ENCODE peak calls at places on chromosomes 12 and 14, in seven cellular contexts. O, R, D, P, U, I and V are unnamed samples.

GRCh38 chr14:74429991-74430390 is 4.0 kb upstream of the SYNDIG1L start:
- DNase-seq in O (no peak), I (no peak), U (no peak), R (no peak), D (no peak), P (no peak), V (no peak)

GRCh38 chr12:46858368-46858767 is 32.6 kb upstream of the SLC38A4 start:
- DNase-seq in U (no peak), D (no peak), P (no peak), O (no peak), R (no peak), I (no peak), V (no peak)

GRCh38 chr12:129984097-129984496 is 80.3 kb upstream of the TMEM132D start:
- DNase-seq in O (no peak), D (no peak), U (no peak), P (no peak), I (no peak), R (no peak), V (no peak)

GRCh38 chr12:104747956-104748355 is 210.1 kb downstream of the SLC41A2 start:
- DNase-seq in O (no peak), P (no peak), R (no peak), U (no peak), D (no peak), I (no peak), V (no peak)

GRCh38 chr14:50832935-50833607 is 2.1 kb upstream of the NIN start:
- DNase-seq in U (no peak), D (no peak), O (no peak), R (no peak), I (no peak), P (no peak), V (no peak)

GRCh38 chr12:55906056-55906455 is 21.6 kb downstream of the PYM1 start:
- DNase-seq in D (no peak), R (no peak), I (no peak), O (no peak), P (peak), U (no peak), V (no peak)

GRCh38 chr12:57008113-57008687 is 1.9 kb upstream of the ZBTB39 start:
- DNase-seq in R (no peak), U (no peak), P (peak), O (no peak), I (no peak), D (peak), V (no peak)

GRCh38 chr14:68471964-68472508 is 320.8 kb downstream of the ZFP36L1 start:
- DNase-seq in P (no peak), O (no peak), R (no peak), D (no peak), U (no peak), I (no peak), V (no peak)

GRCh38 chr14:72182773-72183432 is 250.7 kb downstream of the RGS6 start:
- DNase-seq in P (no peak), R (no peak), U (no peak), D (no peak), O (no peak), I (no peak), V (no peak)

GRCh38 chr12:6950944-6951540 is at the start of gene PTPN6:
- DNase-seq in R (no peak), P (no peak), U (peak), I (no peak), O (no peak), D (no peak), V (no peak)

GRCh38 chr14:93981874-93982683 is 5.7 kb upstream of the ASB2 start:
- DNase-seq in U (no peak), O (no peak), I (no peak), P (no peak), D (no peak), R (no peak), V (no peak)

GRCh38 chr12:93979189-93979588 is 169.2 kb upstream of the PLXNC1 start:
- DNase-seq in U (no peak), P (peak), R (no peak), I (peak), D (peak), O (no peak), V (no peak)

DNA sequence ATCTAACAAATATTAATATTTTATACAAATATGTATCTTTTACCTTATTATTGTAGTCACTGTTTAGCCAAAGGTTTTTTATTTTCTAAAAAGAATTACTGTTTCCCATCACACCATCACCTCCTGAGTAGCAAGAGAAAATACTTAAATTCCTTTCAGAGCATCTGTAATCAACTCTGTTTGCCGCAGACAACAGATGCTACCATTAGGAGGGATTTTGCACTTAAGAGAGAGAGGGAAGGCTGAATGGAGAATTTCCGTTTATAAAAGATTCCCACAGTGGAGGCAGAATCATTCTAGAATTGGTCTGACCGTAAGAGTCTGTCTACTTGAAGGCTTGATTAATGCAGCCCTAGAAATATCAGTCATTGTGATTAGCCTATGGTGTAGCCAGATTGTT is 115.8 kb downstream of the NEDD1 start:
- DNase-seq in O (no peak), I (no peak), P (no peak), R (no peak), U (no peak), D (no peak), V (no peak)
- TF ChIP-seq CTCF in O (no peak), I (no peak), P (no peak), R (no peak), U (no peak), D (no peak), V (no peak)

GRCh38 chr12:49251357-49251756 is 13.5 kb upstream of the TUBA1C start:
- DNase-seq in D (no peak), P (no peak), I (no peak), O (no peak), U (no peak), R (no peak), V (no peak)
- TF ChIP-seq CTCF in D (no peak), P (no peak), I (no peak), O (no peak), U (no peak), R (no peak), V (no peak)

GRCh38 chr12:13045816-13046215 is 1.6 kb downstream of the FAM234B start:
- DNase-seq in P (no peak), D (no peak), I (no peak), O (no peak), R (no peak), U (no peak), V (no peak)

GRCh38 chr12:13044859-13045384 is 741 bp downstream of the FAM234B start:
- DNase-seq in D (no peak), P (peak), O (no peak), R (no peak), I (no peak), U (no peak), V (no peak)

GRCh38 chr12:13042666-13043230 is 1.4 kb upstream of the FAM234B start:
- DNase-seq in R (no peak), D (no peak), P (no peak), U (no peak), I (no peak), O (no peak), V (no peak)

GRCh38 chr12:13046914-13047472 is 2.8 kb downstream of the FAM234B start:
- DNase-seq in U (no peak), D (no peak), O (no peak), P (no peak), R (no peak), I (no peak), V (no peak)

DNA sequence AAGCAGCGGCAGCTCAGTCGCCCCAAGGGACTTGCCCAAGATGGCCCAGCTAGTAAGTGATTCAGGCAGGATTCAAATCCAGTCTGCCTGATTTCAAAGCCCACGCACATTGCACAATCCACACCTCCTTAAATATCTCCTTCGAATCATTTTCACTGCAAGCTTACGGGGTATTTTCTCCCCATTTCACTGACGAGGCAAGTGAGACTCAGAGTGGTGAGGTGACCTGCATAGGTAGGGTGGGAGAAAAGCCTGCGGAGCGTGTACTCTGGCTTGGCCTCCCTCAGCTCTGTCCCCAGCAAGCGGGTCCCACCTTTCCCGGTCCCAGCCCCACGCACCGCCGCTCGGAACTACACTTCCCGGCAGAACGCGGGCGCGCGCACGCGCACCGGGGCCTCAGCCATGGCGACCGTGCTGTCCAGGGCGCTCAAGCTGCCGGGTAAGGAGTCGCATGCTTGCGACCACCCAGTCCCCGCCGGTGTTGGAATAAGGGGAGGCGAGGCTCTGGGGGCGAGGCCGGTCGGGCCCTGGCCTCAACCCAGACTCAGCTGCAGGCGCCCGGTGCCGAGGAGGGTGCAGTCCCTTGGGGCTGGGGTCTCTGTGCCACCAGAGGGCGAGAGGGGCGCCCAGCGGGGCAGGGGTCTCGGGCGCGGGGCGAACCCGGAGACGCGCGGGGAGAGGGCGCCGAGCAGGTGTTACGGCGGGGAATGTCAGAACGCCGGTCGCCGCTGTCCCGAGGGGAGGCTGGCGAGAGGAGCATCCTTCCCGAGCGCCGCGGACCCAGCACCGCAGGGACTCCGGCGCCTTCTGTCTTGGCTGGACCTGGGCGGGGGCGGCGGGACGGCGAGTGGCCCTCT is at the start of gene FAM234B:
- DNase-seq in U (peak), D (no peak), I (peak), R (peak), O (no peak), P (peak), V (peak)
- TF ChIP-seq CTCF in U (no peak), D (no peak), I (no peak), R (peak), O (peak), P (peak), V (no peak)

GRCh38 chr12:50167026-50167742 is at the start of gene CERS5:
- DNase-seq in P (peak), D (peak), R (peak), I (peak), O (peak), U (peak), V (peak)
- TF ChIP-seq CTCF in P (peak), D (no peak), R (peak), I (peak), O (peak), U (peak), V (peak)

GRCh38 chr14:23468704-23469126 is 788 bp upstream of the NGDN start:
- DNase-seq in U (no peak), D (no peak), I (no peak), O (no peak), P (no peak), R (no peak), V (no peak)
- TF ChIP-seq CTCF in U (no peak), D (no peak), I (no peak), O (no peak), P (no peak), R (no peak), V (no peak)